ENCODE peak calls at places on chromosomes 2 and 18, in eight cellular contexts. Q is MM.1S, S is colonic mucosa, X is fibroblast of lung, V is vagina, C is neural crest cell, W is H9, Z is HepG2. Y is an unnamed sample.
A peak's percentile ranks its signal among the peaks of the same experiment; 100 is the strongest.

GRCh38 chr2:161956751-161957150 is 117.3 kb downstream of the DPP4 start:
- DNase-seq in Q (no peak), S (no peak), X (no peak), V (no peak), C (no peak), W (no peak), Z (no peak), Y (no peak)

GRCh38 chr2:210440206-210440605 is 36.4 kb downstream of the LANCL1 start:
- DNase-seq in Q (no peak), S (no peak), X (no peak), V (no peak), C (no peak), W (no peak), Z (no peak), Y (no peak)

GRCh38 chr2:73830871-73831401 is 2.2 kb downstream of the STAMBP start:
- DNase-seq in Q (no peak), S (no peak), X (peak; percentile 85), V (no peak), C (no peak), W (no peak), Z (no peak), Y (no peak)

GRCh38 chr18:31197676-31198075 is 35.0 kb upstream of the DSC1 start:
- DNase-seq in Q (peak; percentile 21), S (peak; percentile 32), X (no peak), V (no peak), C (no peak), W (no peak), Z (no peak), Y (no peak)

GRCh38 chr2:136104977-136105376 is 13.0 kb downstream of the CXCR4 start:
- DNase-seq in Q (no peak), S (no peak), X (no peak), V (no peak), C (no peak), W (no peak), Z (peak; percentile 61), Y (no peak)

GRCh38 chr2:235834781-235835180 is 333.4 kb downstream of the GBX2 start:
- DNase-seq in Q (no peak), S (no peak), X (no peak), V (no peak), C (no peak), W (no peak), Z (no peak), Y (no peak)

GRCh38 chr18:44818668-44819403 is 138.1 kb downstream of the SETBP1 start:
- DNase-seq in Q (no peak), S (no peak), X (no peak), V (no peak), C (no peak), W (no peak), Z (no peak), Y (no peak)

GRCh38 chr2:177385151-177385550 is 7.4 kb upstream of the AGPS start:
- DNase-seq in Q (no peak), S (no peak), X (no peak), V (no peak), C (no peak), W (no peak), Z (no peak), Y (no peak)

GRCh38 chr2:188114014-188114413 is 177.7 kb upstream of the GULP1 start:
- DNase-seq in Q (no peak), S (no peak), X (peak; percentile 5), V (no peak), C (no peak), W (no peak), Z (no peak), Y (no peak)

GRCh38 chr2:221446140-221446539 is 126.0 kb downstream of the EPHA4 start:
- DNase-seq in Q (no peak), S (no peak), X (no peak), V (no peak), C (no peak), W (no peak), Z (no peak), Y (no peak)

GRCh38 chr18:1014951-1015627 is 110.4 kb downstream of the ADCYAP1 start:
- DNase-seq in Q (no peak), S (no peak), X (no peak), V (no peak), C (no peak), W (peak; percentile 48), Z (no peak), Y (no peak)

GRCh38 chr2:72917138-72917874 is at the start of gene EMX1:
- DNase-seq in Q (peak; percentile 88), S (peak; percentile 84), X (no peak), V (no peak), C (peak; percentile 20), W (peak; percentile 93), Z (peak; percentile 60), Y (peak; percentile 64)

GRCh38 chr2:37672104-37672869 is 845 bp upstream of the CDC42EP3 start:
- DNase-seq in Q (peak; percentile 88), S (peak; percentile 81), X (peak; percentile 86), V (no peak), C (peak; percentile 92), W (peak; percentile 97), Z (peak; percentile 34), Y (peak; percentile 95)

GRCh38 chr2:190592831-190593230 is 56.1 kb upstream of the NAB1 start:
- DNase-seq in Q (no peak), S (no peak), X (no peak), V (no peak), C (no peak), W (no peak), Z (no peak), Y (no peak)

GRCh38 chr2:64910972-64911433 is 78.2 kb upstream of the SLC1A4 start:
- DNase-seq in Q (no peak), S (no peak), X (no peak), V (no peak), C (no peak), W (no peak), Z (no peak), Y (no peak)

GRCh38 chr2:64914247-64914646 is 75.0 kb upstream of the SLC1A4 start:
- DNase-seq in Q (peak; percentile 29), S (no peak), X (no peak), V (no peak), C (no peak), W (no peak), Z (no peak), Y (no peak)

GRCh38 chr2:64914735-64915509 is 74.3 kb upstream of the SLC1A4 start:
- DNase-seq in Q (peak; percentile 90), S (no peak), X (peak; percentile 63), V (no peak), C (no peak), W (no peak), Z (no peak), Y (no peak)

GRCh38 chr2:64915510-64915900 is 73.7 kb upstream of the SLC1A4 start:
- DNase-seq in Q (peak; percentile 62), S (no peak), X (no peak), V (no peak), C (no peak), W (no peak), Z (no peak), Y (no peak)

GRCh38 chr2:64913357-64913869 is 75.8 kb upstream of the SLC1A4 start:
- DNase-seq in Q (peak; percentile 76), S (peak; percentile 44), X (no peak), V (no peak), C (no peak), W (peak; percentile 86), Z (peak; percentile 47), Y (peak; percentile 21)
- TF ChIP-seq CTCF in Q (peak; percentile 79), S (peak; percentile 31), X (no peak), V (no peak), C (peak; percentile 54), W (peak; percentile 71), Z (peak; percentile 87), Y (peak; percentile 23)

DNA sequence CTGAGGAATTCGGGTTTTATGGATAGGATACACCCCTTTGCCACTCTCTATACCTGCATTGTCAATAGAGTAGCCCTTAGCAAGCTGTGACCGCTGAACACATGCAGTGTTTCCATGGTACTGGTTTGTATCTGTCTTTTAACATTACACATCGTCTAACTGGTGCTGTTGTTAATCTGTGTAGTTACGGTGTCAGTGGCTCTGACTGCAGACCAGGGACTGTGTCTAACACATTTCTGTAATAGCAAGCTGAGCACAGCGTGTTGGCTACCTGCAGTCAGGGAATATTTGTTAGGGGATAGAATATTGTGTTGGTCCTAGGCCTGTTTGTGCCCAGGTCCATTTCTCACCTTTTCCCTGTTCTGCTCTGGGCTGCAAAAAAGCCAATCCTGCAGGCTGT is 51.0 kb downstream of the FAM228A start:
- DNase-seq in Q (no peak), S (no peak), X (no peak), V (no peak), C (no peak), W (no peak), Z (no peak), Y (no peak)
- TF ChIP-seq CTCF in Q (no peak), S (no peak), X (no peak), V (no peak), C (no peak), W (no peak), Z (no peak), Y (no peak)

GRCh38 chr2:24351981-24352380 is 8.4 kb downstream of the ITSN2 start:
- DNase-seq in Q (no peak), S (no peak), X (no peak), V (no peak), C (no peak), W (no peak), Z (no peak), Y (no peak)
- TF ChIP-seq CTCF in Q (no peak), S (no peak), X (no peak), V (no peak), C (peak; percentile 53), W (no peak), Z (no peak), Y (no peak)

GRCh38 chr2:170717599-170717963 is 2.4 kb downstream of the SP5 start:
- DNase-seq in Q (no peak), S (no peak), X (no peak), V (no peak), C (no peak), W (no peak), Z (no peak), Y (no peak)

GRCh38 chr2:170715062-170715931 is at the start of gene SP5:
- DNase-seq in Q (peak; percentile 65), S (peak; percentile 65), X (peak; percentile 44), V (no peak), C (peak; percentile 56), W (peak; percentile 85), Z (peak; percentile 100), Y (peak; percentile 75)

GRCh38 chr2:170715932-170716777 is 1.0 kb downstream of the SP5 start:
- DNase-seq in Q (no peak), S (peak; percentile 33), X (no peak), V (no peak), C (no peak), W (peak; percentile 56), Z (peak; percentile 59), Y (peak; percentile 51)

GRCh38 chr2:170717991-170718589 is 3.0 kb downstream of the SP5 start:
- DNase-seq in Q (no peak), S (no peak), X (no peak), V (no peak), C (no peak), W (no peak), Z (peak; percentile 20), Y (no peak)

DNA sequence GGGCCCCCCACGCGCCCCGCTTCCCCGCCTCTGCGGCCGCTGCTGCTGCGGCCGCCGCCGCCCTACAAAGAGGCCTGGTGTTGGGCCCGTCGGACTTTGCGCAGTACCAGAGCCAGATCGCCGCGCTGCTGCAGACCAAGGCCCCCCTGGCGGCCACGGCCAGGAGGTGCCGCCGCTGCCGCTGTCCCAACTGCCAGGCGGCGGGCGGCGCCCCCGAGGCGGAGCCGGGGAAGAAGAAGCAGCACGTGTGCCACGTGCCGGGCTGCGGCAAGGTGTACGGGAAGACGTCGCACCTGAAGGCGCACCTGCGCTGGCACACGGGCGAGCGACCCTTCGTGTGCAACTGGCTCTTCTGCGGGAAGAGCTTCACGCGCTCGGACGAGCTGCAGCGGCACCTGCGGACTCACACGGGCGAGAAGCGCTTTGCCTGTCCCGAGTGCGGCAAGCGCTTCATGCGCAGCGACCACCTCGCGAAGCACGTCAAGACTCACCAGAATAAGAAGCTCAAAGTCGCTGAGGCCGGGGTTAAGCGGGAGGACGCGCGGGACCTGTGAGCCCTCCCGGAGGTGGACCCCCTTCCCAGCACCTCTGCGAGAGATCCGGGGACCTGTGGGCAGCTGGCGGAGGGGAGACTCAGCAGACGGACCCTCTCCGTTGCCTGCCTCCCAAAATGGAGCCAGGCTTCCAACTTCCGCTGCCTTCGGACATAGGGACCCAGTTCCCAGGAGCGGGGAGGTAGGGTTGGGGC is 1.9 kb downstream of the SP5 start:
- DNase-seq in Q (no peak), S (peak; percentile 41), X (peak; percentile 34), V (no peak), C (peak; percentile 52), W (peak; percentile 86), Z (peak; percentile 69), Y (peak; percentile 85)
- TF ChIP-seq CTCF in Q (no peak), S (peak; percentile 39), X (peak; percentile 17), V (no peak), C (peak; percentile 76), W (peak; percentile 81), Z (peak; percentile 70), Y (peak; percentile 71)